ENCODE peak calls at places on chromosomes 1 and 21, in ten cellular contexts. Z is tibial artery; B is fibroblast of lung; X is A549; Q is NT2/D1; D is endodermal cell; K is right cardiac atrium; S is effector memory CD4-positive, alpha-beta T cell; Y is ovary; L is upper lobe of right lung. W is an unnamed sample.

GRCh38 chr1:177567393-177567792 is 396.6 kb downstream of the BRINP2 start:
- DNase-seq in Z (no peak), D (peak; percentile 67), Y (no peak), X (peak; percentile 7), S (no peak), L (no peak), B (no peak), Q (peak; percentile 9), K (no peak), W (no peak)

GRCh38 chr1:197100677-197101076 is 33.6 kb upstream of the F13B start:
- DNase-seq in S (no peak), Y (no peak), Q (no peak), D (no peak), K (no peak), L (no peak), B (no peak), Z (no peak), X (no peak), W (peak; percentile 2)

GRCh38 chr1:46065405-46065804 is 67.0 kb downstream of the PIK3R3 start:
- DNase-seq in X (no peak), K (no peak), Y (no peak), Z (no peak), Q (no peak), L (no peak), B (no peak), S (no peak), D (no peak), W (no peak)

GRCh38 chr1:157137051-157137772 is 983 bp downstream of the ETV3 start:
- DNase-seq in Z (no peak), Q (no peak), B (peak; percentile 29), D (peak; percentile 71), K (peak; percentile 46), Y (no peak), S (no peak), L (no peak), X (peak; percentile 31), W (no peak)

GRCh38 chr1:220798338-220798737 is 11.6 kb downstream of the MTARC1 start:
- DNase-seq in B (no peak), X (no peak), Q (no peak), S (no peak), Y (no peak), D (no peak), Z (no peak), K (no peak), L (no peak), W (no peak)

GRCh38 chr1:53550201-53550741 is 91.1 kb downstream of the DMRTB1 start:
- DNase-seq in D (peak; percentile 36), Y (no peak), B (peak; percentile 78), Z (peak; percentile 23), K (no peak), S (no peak), X (no peak), L (peak; percentile 52), Q (no peak), W (no peak)

GRCh38 chr1:2115922-2116341 is 65.7 kb downstream of the PRKCZ start:
- DNase-seq in S (no peak), Y (no peak), K (peak; percentile 25), Z (no peak), Q (peak; percentile 66), D (peak; percentile 85), X (no peak), B (peak; percentile 59), L (peak; percentile 55), W (no peak)

GRCh38 chr1:224565186-224565585 is 50.9 kb upstream of the CNIH3 start:
- DNase-seq in Q (no peak), Y (no peak), K (no peak), D (no peak), L (no peak), X (peak; percentile 62), S (no peak), B (peak; percentile 92), Z (no peak), W (no peak)

GRCh38 chr21:38343691-38344090 is 86.9 kb downstream of the KCNJ15 start:
- DNase-seq in X (peak; percentile 58), Q (no peak), L (peak; percentile 80), B (peak; percentile 81), K (peak; percentile 81), S (no peak), Y (no peak), Z (peak; percentile 93), D (no peak), W (no peak)

GRCh38 chr21:45228171-45228641 is 59.5 kb downstream of the POFUT2 start:
- DNase-seq in K (no peak), D (no peak), B (peak; percentile 99), X (no peak), S (peak; percentile 69), Z (peak; percentile 71), Q (peak; percentile 54), Y (no peak), L (no peak), W (no peak)

GRCh38 chr1:155077346-155077745 is 1.3 kb upstream of the EFNA3 start:
- DNase-seq in Q (no peak), D (peak; percentile 66), X (no peak), L (no peak), K (peak; percentile 1), Y (peak; percentile 15), B (no peak), Z (no peak), S (no peak), W (no peak)

GRCh38 chr1:48499211-48499610 is 27.2 kb upstream of the SPATA6 start:
- DNase-seq in Y (no peak), D (peak; percentile 74), Z (no peak), S (no peak), L (no peak), Q (no peak), K (no peak), X (no peak), B (no peak), W (no peak)

GRCh38 chr1:91741301-91741700 is 144.7 kb downstream of the TGFBR3 start:
- DNase-seq in Z (no peak), X (no peak), Y (no peak), Q (no peak), S (no peak), B (peak; percentile 71), D (no peak), K (no peak), L (no peak), W (no peak)

GRCh38 chr21:43917515-43918384 is 52.7 kb downstream of the AGPAT3 start:
- DNase-seq in D (no peak), Q (no peak), L (peak; percentile 37), Y (no peak), X (no peak), S (no peak), Z (no peak), B (no peak), K (no peak), W (no peak)

GRCh38 chr1:210214573-210215409 is 17.8 kb upstream of the SERTAD4 start:
- DNase-seq in Q (no peak), B (no peak), S (no peak), Z (no peak), D (no peak), X (no peak), L (no peak), K (no peak), Y (no peak), W (no peak)

DNA sequence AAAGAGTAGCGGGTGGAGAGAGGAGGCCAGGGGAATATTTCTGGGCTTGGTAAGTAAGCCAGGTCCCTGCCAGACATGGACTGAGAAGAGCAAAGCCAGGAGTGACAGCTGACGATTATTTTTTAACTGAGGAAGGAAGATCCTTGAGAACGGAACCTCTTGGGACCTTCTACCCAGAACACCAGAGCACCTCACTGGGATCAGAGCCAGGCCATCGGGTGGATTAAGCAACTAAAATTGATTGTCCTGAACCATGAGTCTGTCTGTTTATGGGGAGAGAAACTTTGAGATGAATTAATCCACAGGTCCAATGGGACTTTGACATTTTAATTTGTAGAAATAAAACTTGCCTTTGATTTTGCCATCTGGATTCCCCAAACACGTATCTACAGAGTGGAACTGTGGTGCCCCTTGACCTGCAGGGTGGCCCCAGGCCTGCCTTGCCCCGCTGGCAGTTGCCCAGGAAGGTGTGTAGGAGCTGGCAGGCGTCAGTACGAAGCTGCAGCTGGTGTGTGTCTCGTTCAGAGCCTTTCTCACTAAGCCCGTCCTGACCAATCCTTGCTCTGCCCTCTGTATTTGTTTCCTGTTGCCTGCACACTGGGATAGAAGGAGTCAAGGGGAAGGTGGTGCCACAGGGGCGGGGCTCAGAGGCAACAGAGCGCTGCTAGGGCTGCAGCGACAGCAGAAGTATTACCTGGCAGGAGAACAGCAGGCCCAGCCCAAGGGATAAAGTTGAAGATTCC is 5.0 kb upstream of the VSIG8 start:
- DNase-seq in K (peak; percentile 67), X (no peak), Q (no peak), L (peak; percentile 86), B (no peak), Y (peak; percentile 44), S (no peak), Z (no peak), D (peak; percentile 77), W (no peak)
- H3K4me1 ChIP-seq in K (peaks cover 11% of the 10 kb centered on the region), X (peaks cover 3% of the 10 kb centered on the region), Q (peaks cover 7% of the 10 kb centered on the region), L (no peaks in the 10 kb centered on the region), B (peaks cover 12% of the 10 kb centered on the region), Y (peaks cover 4% of the 10 kb centered on the region), S (peaks cover 2% of the 10 kb centered on the region), Z (peaks cover 10% of the 10 kb centered on the region), D (peaks cover 11% of the 10 kb centered on the region), W (peaks cover 3% of the 10 kb centered on the region)

GRCh38 chr1:160708118-160708517 is 3.5 kb downstream of the CD48 start:
- DNase-seq in Z (no peak), D (no peak), S (no peak), X (no peak), L (no peak), Y (no peak), B (no peak), K (no peak), Q (no peak), W (no peak)
- H3K4me3 ChIP-seq in Z (no peak overlapping the region), D (no peak overlapping the region), S (peak overlapping the region; percentile 69), X (no peak overlapping the region), L (peak overlapping the region; percentile 16), Y (no peak overlapping the region), B (no peak overlapping the region), K (no peak overlapping the region), Q (no peak overlapping the region), W (peak overlapping the region; percentile 90)

GRCh38 chr1:73306899-73307555 is 890.9 kb downstream of the LRRIQ3 start:
- DNase-seq in L (no peak), K (no peak), Q (no peak), B (no peak), Y (no peak), D (no peak), Z (no peak), S (no peak), X (no peak), W (no peak)
- H3K4me1 ChIP-seq in L (no peaks in the 10 kb centered on the region), K (no peaks in the 10 kb centered on the region), Q (no peaks in the 10 kb centered on the region), B (no peaks in the 10 kb centered on the region), Y (peaks cover 2% of the 10 kb centered on the region), D (no peaks in the 10 kb centered on the region), Z (no peaks in the 10 kb centered on the region), S (no peaks in the 10 kb centered on the region), X (no peaks in the 10 kb centered on the region), W (no peaks in the 10 kb centered on the region)

DNA sequence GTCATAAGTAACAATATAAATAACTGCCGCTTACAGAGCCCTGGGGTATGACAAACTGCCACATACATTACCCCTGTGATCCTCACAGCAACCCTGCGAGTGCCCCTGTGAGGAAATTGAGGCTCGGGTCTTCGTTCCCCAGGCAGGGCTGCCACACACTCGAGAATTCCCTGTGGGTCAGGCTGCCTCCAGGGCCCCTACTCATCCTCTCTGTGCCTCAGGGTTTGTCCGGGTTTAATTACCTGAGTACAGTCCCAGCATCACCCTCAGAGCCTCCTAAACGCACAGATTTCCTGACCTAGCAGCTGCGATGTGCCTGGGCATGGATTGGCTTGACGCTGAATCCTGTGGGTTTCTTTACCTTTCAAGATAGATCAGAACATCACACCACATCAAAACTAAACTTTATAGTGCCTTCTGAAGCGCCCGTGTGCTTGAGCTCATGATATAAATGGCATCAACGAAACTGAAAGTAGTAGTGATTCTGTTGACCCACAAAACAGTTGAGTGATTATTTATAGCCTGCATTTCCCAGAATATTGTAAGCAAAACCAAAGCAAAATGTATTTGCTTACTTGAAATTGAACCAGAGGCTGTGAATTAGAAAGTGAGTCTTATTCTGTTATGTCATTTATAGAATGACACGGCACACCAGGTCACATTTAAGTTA is 14.0 kb downstream of the SLC37A1 start:
- DNase-seq in S (peak; percentile 43), Z (no peak), D (no peak), K (no peak), L (no peak), Y (no peak), B (no peak), Q (no peak), X (no peak), W (peak; percentile 84)
- H3K4me3 ChIP-seq in S (peak overlapping the region; percentile 32), Z (peak overlapping the region; percentile 37), D (no peak overlapping the region), K (no peak overlapping the region), L (peak overlapping the region; percentile 23), Y (no peak overlapping the region), B (peak overlapping the region; percentile 19), Q (no peak overlapping the region), X (no peak overlapping the region), W (peak overlapping the region; percentile 46)